ENCODE peak calls at places on chromosomes 16 and 17, in four cellular contexts. K, J, R and E are unnamed samples.

GRCh38 chr16:87593710-87594258 is 8.5 kb upstream of the JPH3 start:
- DNase-seq in K (peak; percentile 18), J (no peak), R (no peak), E (no peak)

GRCh38 chr17:80769936-80770625 is 221.6 kb upstream of the CHMP6 start:
- DNase-seq in K (no peak), J (no peak), R (no peak), E (no peak)

GRCh38 chr16:68798398-68798797 is 44.9 kb upstream of the TANGO6 start:
- DNase-seq in K (no peak), J (no peak), R (no peak), E (no peak)

GRCh38 chr17:68085751-68086445 is 50.4 kb downstream of the KPNA2 start:
- DNase-seq in K (peak; percentile 54), J (no peak), R (no peak), E (no peak)

GRCh38 chr16:23280483-23280967 is 21.6 kb upstream of the SCNN1B start:
- DNase-seq in K (no peak), J (no peak), R (no peak), E (no peak)

GRCh38 chr17:4116516-4116915 is 26.3 kb downstream of the ZZEF1 start:
- DNase-seq in K (no peak), J (no peak), R (no peak), E (no peak)

GRCh38 chr17:45660474-45660873 is 123.6 kb upstream of the CRHR1 start:
- DNase-seq in K (no peak), J (no peak), R (no peak), E (no peak)

GRCh38 chr17:30226878-30227277 is 8.6 kb downstream of the SLC6A4 start:
- DNase-seq in K (no peak), J (no peak), R (no peak), E (no peak)

GRCh38 chr17:81097943-81098308 is 63.0 kb downstream of the BAIAP2 start:
- DNase-seq in K (no peak), J (peak; percentile 68), R (no peak), E (no peak)

GRCh38 chr17:3851461-3852100 is 5.5 kb upstream of the NCBP3 start:
- DNase-seq in K (no peak), J (no peak), R (no peak), E (no peak)

GRCh38 chr16:87855852-87856715 is 13.2 kb downstream of the SLC7A5 start:
- DNase-seq in K (no peak), J (no peak), R (no peak), E (no peak)

GRCh38 chr17:5516060-5516792 is 29.9 kb downstream of the MIS12 start:
- DNase-seq in K (peak; percentile 1), J (no peak), R (no peak), E (no peak)

GRCh38 chr16:30874244-30874820 is 19.5 kb downstream of the BCL7C start:
- DNase-seq in K (no peak), J (no peak), R (no peak), E (no peak)

GRCh38 chr17:56594528-56595418 is 1.3 kb downstream of the NOG start:
- DNase-seq in K (peak; percentile 48), J (no peak), R (no peak), E (peak; percentile 32)

GRCh38 chr16:89010210-89010925 is 33.4 kb upstream of the CBFA2T3 start:
- DNase-seq in K (no peak), J (no peak), R (no peak), E (no peak)

GRCh38 chr16:85046957-85047866 is 19.6 kb downstream of the KIAA0513 start:
- DNase-seq in K (no peak), J (peak; percentile 84), R (no peak), E (no peak)

GRCh38 chr16:27174798-27175197 is 28.5 kb upstream of the KDM8 start:
- DNase-seq in K (no peak), J (peak; percentile 37), R (no peak), E (no peak)

GRCh38 chr17:77002103-77003045 is 134.2 kb downstream of the MGAT5B start:
- DNase-seq in K (no peak), J (no peak), R (no peak), E (no peak)

GRCh38 chr16:68414581-68414980 is 33.7 kb downstream of the SMPD3 start:
- DNase-seq in K (no peak), J (no peak), R (no peak), E (no peak)

GRCh38 chr17:49787932-49788442 is 494 bp upstream of the KAT7 start:
- DNase-seq in K (peak; percentile 37), J (no peak), R (no peak), E (no peak)

GRCh38 chr16:46482895-46483294 is 138.3 kb downstream of the SHCBP1 start:
- DNase-seq in K (no peak), J (no peak), R (no peak), E (no peak)

GRCh38 chr17:61450641-61451537 is 1.3 kb upstream of the TBX4 start:
- DNase-seq in K (no peak), J (no peak), R (no peak), E (no peak)

DNA sequence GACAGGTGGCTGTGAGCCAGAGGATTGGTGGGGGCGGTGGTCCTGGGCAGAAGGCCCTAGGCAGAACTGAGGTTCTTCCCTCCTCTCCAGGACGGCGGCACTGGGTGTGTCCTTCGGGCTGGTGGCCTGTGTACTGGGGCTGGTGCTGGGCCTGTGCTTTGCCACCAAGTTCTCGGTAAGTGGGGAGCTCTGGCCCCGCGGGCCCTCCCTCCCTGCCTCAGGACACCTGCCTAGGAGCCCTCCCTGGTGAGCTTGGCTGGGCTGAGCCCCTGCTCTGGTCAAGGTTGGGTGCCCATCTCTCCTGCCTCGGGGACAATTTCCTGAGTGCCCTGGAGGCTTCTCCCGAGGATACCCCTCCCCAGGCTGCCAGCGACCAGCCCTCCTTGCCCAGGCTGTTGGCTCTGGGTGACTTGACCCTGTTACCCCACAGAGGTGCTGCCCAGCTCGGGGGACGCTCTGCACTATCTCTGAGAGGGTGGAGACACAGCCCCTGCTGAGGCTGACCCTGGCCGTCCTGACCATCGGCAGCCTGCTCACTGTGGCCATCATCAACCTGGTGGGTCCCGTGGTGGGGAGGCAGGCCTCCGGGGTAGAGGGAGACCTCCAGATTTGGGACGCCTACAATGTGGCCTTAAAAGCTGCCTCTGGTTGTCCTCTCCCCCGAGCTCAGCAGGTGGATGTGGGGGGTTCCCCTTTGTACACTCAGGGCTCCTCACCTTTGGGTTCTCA is 42.0 kb downstream of the ADCY7 start:
- DNase-seq in K (no peak), J (no peak), R (no peak), E (peak; percentile 22)
- TF ChIP-seq POLR2AphosphoS5 in K (no peak), J (no peak), R (no peak), E (no peak)

GRCh38 chr16:65731840-65732239 is 610.0 kb upstream of the CDH11 start:
- DNase-seq in K (no peak), J (no peak), R (no peak), E (no peak)

GRCh38 chr16:65728172-65728571 is 606.3 kb upstream of the CDH11 start:
- DNase-seq in K (no peak), J (no peak), R (no peak), E (no peak)

GRCh38 chr16:65727534-65728137 is 605.8 kb upstream of the CDH11 start:
- DNase-seq in K (no peak), J (no peak), R (no peak), E (no peak)

GRCh38 chr16:65725156-65725845 is 603.4 kb upstream of the CDH11 start:
- DNase-seq in K (peak; percentile 60), J (no peak), R (no peak), E (no peak)

DNA sequence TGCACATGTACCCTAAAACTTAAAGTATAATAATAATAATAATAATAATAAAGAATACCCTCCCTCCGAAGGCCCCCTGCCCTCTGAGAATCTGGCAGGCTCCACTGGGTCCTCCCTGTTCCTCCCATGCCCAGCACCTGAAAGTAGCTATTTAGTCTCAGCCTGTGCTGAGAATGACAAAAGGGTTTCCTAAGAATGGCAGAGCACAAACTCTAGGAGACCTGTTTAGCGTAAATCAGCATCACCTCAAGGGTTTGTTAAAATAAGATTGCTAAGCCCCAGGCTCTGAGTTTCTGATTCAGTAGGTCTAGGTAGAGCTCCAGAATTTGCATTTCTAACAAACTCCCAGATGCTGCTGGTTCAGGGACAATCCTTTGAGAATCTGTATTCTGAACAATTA is 606.8 kb upstream of the CDH11 start:
- DNase-seq in K (no peak), J (no peak), R (no peak), E (no peak)
- TF ChIP-seq SPI1 in K (no peak), J (no peak), R (no peak), E (no peak)

DNA sequence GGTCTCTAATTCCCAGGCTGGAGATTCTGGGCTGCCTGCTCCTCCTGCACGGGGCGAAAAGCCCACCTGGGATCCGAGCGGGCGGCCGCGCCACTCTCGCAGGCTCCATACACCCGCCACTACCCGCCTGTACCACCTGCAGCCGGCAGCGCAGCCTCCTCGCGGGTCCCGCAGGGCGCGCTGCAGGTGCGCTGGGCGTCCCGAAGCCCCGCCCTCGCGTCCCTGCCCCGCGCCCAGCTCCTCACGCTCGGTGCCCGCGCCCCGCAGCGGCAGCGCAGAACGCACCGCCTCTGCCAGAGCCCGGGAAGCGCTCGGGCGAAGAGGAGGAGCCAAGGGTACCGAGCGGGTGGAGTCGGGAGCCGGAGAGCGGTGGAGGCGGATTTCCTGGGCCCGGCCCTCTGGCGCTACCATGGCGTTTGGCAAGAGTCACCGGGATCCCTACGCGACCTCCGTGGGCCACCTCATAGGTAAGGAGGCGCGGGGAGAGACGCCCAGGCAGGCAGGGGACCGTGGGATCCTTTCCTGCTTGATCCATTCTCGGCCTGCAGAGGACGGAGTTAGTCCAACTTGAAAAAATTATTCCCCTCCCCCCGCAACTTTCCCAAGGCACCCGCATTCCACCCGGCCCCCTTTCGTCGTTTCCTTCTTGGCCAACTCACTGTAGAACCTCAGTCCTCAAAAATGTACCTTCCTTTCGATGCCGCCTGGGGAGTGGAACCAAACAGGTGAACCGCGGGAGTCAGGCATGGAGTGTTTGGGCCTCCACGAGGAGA is at the start of gene TOM1L1:
- DNase-seq in K (peak; percentile 53), J (peak; percentile 83), R (no peak), E (peak; percentile 44)
- TF ChIP-seq POLR2AphosphoS5 in K (no peak), J (no peak), R (no peak), E (no peak)

GRCh38 chr17:82213251-82214011 is 789 bp upstream of the CCDC57 start:
- DNase-seq in K (no peak), J (peak; percentile 74), R (no peak), E (no peak)

GRCh38 chr17:82215972-82216300 is 3.3 kb upstream of the CCDC57 start:
- DNase-seq in K (no peak), J (no peak), R (no peak), E (no peak)

GRCh38 chr17:82215095-82215971 is 2.7 kb upstream of the CCDC57 start:
- DNase-seq in K (peak; percentile 71), J (peak; percentile 55), R (no peak), E (no peak)

GRCh38 chr17:82214012-82214628 is 1.5 kb upstream of the CCDC57 start:
- DNase-seq in K (no peak), J (no peak), R (no peak), E (no peak)

DNA sequence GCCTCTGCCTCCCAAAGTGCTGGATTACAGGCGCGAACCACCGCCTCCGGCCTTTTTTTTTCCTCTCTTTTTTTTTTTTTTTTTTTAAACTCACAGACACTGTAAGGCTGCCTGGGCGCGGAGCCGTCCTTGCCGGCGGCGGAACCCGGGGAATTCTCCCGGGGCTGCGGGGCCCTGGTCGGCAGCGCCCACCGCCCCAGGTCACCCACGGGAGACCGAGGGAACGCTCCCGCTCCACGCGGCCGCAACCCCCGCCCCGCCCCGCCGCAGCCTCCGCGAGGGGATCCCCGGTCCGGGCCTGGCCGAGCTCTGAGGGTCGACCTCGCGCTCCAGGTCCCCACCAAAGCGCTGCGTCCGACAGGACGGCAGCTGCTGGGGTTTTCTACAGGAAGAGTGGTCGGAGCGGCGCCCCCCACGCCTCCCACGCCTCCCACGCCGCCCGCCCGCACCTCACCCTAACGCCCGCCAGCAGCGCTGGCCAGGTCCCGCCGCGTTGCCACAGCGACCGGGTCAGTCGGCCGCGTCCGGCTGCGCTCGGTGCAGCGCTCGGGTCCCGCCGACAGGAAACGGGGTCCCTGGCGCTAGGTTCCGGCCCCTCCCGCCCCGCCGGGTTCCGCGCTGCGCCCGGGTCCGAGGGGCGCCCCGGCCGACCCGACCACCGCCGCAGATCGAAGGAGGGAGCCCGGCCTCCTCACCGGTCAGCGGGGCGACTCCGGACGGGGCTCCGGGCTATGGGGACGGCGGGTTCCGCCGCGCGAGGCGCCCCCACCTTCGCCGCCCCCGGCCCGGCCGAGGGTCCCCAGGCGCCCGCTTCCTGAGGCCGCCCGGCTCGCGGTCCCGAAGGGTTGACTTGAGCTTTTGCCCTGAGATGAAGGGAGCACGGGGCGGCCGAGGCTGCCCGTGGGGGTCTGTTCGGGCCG is at the start of gene CCDC57:
- DNase-seq in K (peak; percentile 76), J (peak; percentile 92), R (no peak), E (peak; percentile 97)
- TF ChIP-seq SPI1 in K (no peak), J (no peak), R (no peak), E (no peak)